ENCODE peak calls at places on chromosomes 7 and 10, in four cellular contexts. One of them, this sample, is unnamed. For H3K9me3 and H3K4me1, the result is how much of the 10 kb centered on the place peaks cover.

GRCh38 chr10:30463944-30464451 is 30.0 kb downstream of the MAP3K8 start:
- DNase-seq in neuronal stem cell: no peak
- DNase-seq in left ventricle myocardium inferior: no peak
- DNase-seq in PC-3: peak
- DNase-seq in this sample: no peak

GRCh38 chr10:119205926-119206602 is 1.3 kb upstream of the GRK5 start:
- DNase-seq in neuronal stem cell: no peak
- DNase-seq in left ventricle myocardium inferior: peak
- DNase-seq in PC-3: peak
- DNase-seq in this sample: peak

GRCh38 chr7:134553976-134554375 is 5.1 kb downstream of the AKR1B15 start:
- DNase-seq in neuronal stem cell: no peak
- DNase-seq in left ventricle myocardium inferior: no peak
- DNase-seq in PC-3: peak
- DNase-seq in this sample: no peak

GRCh38 chr7:127189074-127189473 is 63.7 kb downstream of the GRM8 start:
- DNase-seq in neuronal stem cell: no peak
- DNase-seq in left ventricle myocardium inferior: no peak
- DNase-seq in PC-3: peak
- DNase-seq in this sample: no peak

GRCh38 chr7:15821484-15822122 is 135.1 kb upstream of the MEOX2 start:
- DNase-seq in neuronal stem cell: no peak
- DNase-seq in left ventricle myocardium inferior: no peak
- DNase-seq in PC-3: no peak
- DNase-seq in this sample: no peak

GRCh38 chr10:79299397-79300370 is 47.6 kb upstream of the PPIF start:
- DNase-seq in neuronal stem cell: no peak
- DNase-seq in left ventricle myocardium inferior: no peak
- DNase-seq in PC-3: peak
- DNase-seq in this sample: no peak

GRCh38 chr10:110967009-110967630 is 47.7 kb downstream of the SHOC2 start:
- DNase-seq in neuronal stem cell: no peak
- DNase-seq in left ventricle myocardium inferior: no peak
- DNase-seq in PC-3: no peak
- DNase-seq in this sample: no peak

GRCh38 chr10:123266981-123267380 is 112.8 kb downstream of the BUB3 start:
- DNase-seq in neuronal stem cell: no peak
- DNase-seq in left ventricle myocardium inferior: no peak
- DNase-seq in PC-3: peak
- DNase-seq in this sample: no peak

GRCh38 chr7:2444476-2444875 is 31.7 kb downstream of the GRIFIN start:
- DNase-seq in neuronal stem cell: no peak
- DNase-seq in left ventricle myocardium inferior: peak
- DNase-seq in PC-3: no peak
- DNase-seq in this sample: no peak

GRCh38 chr7:18475488-18475887 is 20.1 kb upstream of the HDAC9 start:
- DNase-seq in neuronal stem cell: no peak
- DNase-seq in left ventricle myocardium inferior: no peak
- DNase-seq in PC-3: no peak
- DNase-seq in this sample: no peak

GRCh38 chr10:33529234-33529633 is 194.8 kb upstream of the NRP1 start:
- DNase-seq in neuronal stem cell: no peak
- DNase-seq in left ventricle myocardium inferior: no peak
- DNase-seq in PC-3: no peak
- DNase-seq in this sample: no peak

GRCh38 chr7:141208539-141208938 is 134.7 kb downstream of the TMEM178B start:
- DNase-seq in neuronal stem cell: no peak
- DNase-seq in left ventricle myocardium inferior: no peak
- DNase-seq in PC-3: no peak
- DNase-seq in this sample: no peak

GRCh38 chr7:79471283-79471682 is 17.8 kb upstream of the MAGI2 start:
- DNase-seq in neuronal stem cell: no peak
- DNase-seq in left ventricle myocardium inferior: no peak
- DNase-seq in PC-3: peak
- DNase-seq in this sample: no peak

GRCh38 chr7:87354749-87355148 is 9.3 kb downstream of the CROT start:
- DNase-seq in neuronal stem cell: peak
- DNase-seq in left ventricle myocardium inferior: no peak
- DNase-seq in PC-3: peak
- DNase-seq in this sample: no peak

GRCh38 chr10:43815486-43815885 is 166.8 kb upstream of the ZNF32 start:
- DNase-seq in neuronal stem cell: no peak
- DNase-seq in left ventricle myocardium inferior: no peak
- DNase-seq in PC-3: no peak
- DNase-seq in this sample: no peak

GRCh38 chr7:107035446-107035845 is 9.1 kb upstream of the PRKAR2B start:
- DNase-seq in neuronal stem cell: no peak
- DNase-seq in left ventricle myocardium inferior: no peak
- DNase-seq in PC-3: peak
- DNase-seq in this sample: no peak

GRCh38 chr7:44240983-44241510 is 40.3 kb downstream of the YKT6 start:
- DNase-seq in neuronal stem cell: peak
- DNase-seq in left ventricle myocardium inferior: peak
- DNase-seq in PC-3: peak
- DNase-seq in this sample: peak

GRCh38 chr7:131486346-131486745 is 70.1 kb downstream of the PODXL start:
- DNase-seq in neuronal stem cell: no peak
- DNase-seq in left ventricle myocardium inferior: no peak
- DNase-seq in PC-3: no peak
- DNase-seq in this sample: no peak

GRCh38 chr10:34966440-34966839 is 123.7 kb downstream of the CUL2 start:
- DNase-seq in neuronal stem cell: no peak
- DNase-seq in left ventricle myocardium inferior: no peak
- DNase-seq in PC-3: peak
- DNase-seq in this sample: no peak

GRCh38 chr7:125218076-125218475 is 288.5 kb upstream of the POT1 start:
- DNase-seq in neuronal stem cell: no peak
- DNase-seq in left ventricle myocardium inferior: no peak
- DNase-seq in PC-3: no peak
- DNase-seq in this sample: no peak

GRCh38 chr7:7843972-7844371 is 124.6 kb upstream of the GLCCI1 start:
- DNase-seq in neuronal stem cell: no peak
- DNase-seq in left ventricle myocardium inferior: no peak
- DNase-seq in PC-3: no peak
- DNase-seq in this sample: no peak

GRCh38 chr7:153886506-153887391 is 165.4 kb upstream of the DPP6 start:
- DNase-seq in neuronal stem cell: peak
- DNase-seq in left ventricle myocardium inferior: no peak
- DNase-seq in PC-3: no peak
- DNase-seq in this sample: no peak

GRCh38 chr7:158260567-158261361 is 326.9 kb downstream of the PTPRN2 start:
- DNase-seq in neuronal stem cell: no peak
- DNase-seq in left ventricle myocardium inferior: no peak
- DNase-seq in PC-3: no peak
- DNase-seq in this sample: no peak

GRCh38 chr7:158263110-158263963 is 324.3 kb downstream of the PTPRN2 start:
- DNase-seq in neuronal stem cell: no peak
- DNase-seq in left ventricle myocardium inferior: no peak
- DNase-seq in PC-3: no peak
- DNase-seq in this sample: no peak

GRCh38 chr7:158259671-158260423 is 327.8 kb downstream of the PTPRN2 start:
- DNase-seq in neuronal stem cell: no peak
- DNase-seq in left ventricle myocardium inferior: no peak
- DNase-seq in PC-3: no peak
- DNase-seq in this sample: no peak

GRCh38 chr7:158262284-158263109 is 325.1 kb downstream of the PTPRN2 start:
- DNase-seq in neuronal stem cell: no peak
- DNase-seq in left ventricle myocardium inferior: no peak
- DNase-seq in PC-3: no peak
- DNase-seq in this sample: no peak

GRCh38 chr7:158261362-158262235 is 326.0 kb downstream of the PTPRN2 start:
- DNase-seq in neuronal stem cell: no peak
- DNase-seq in left ventricle myocardium inferior: no peak
- DNase-seq in PC-3: no peak
- DNase-seq in this sample: no peak
- H3K9me3 ChIP-seq in neuronal stem cell: under half
- H3K9me3 ChIP-seq in left ventricle myocardium inferior: under half
- H3K9me3 ChIP-seq in PC-3: under half
- H3K9me3 ChIP-seq in this sample: under half

GRCh38 chr10:129523723-129524316 is 56.8 kb downstream of the MGMT start:
- DNase-seq in neuronal stem cell: no peak
- DNase-seq in left ventricle myocardium inferior: no peak
- DNase-seq in PC-3: no peak
- DNase-seq in this sample: no peak
- H3K4me1 ChIP-seq in neuronal stem cell: under half
- H3K4me1 ChIP-seq in left ventricle myocardium inferior: under half
- H3K4me1 ChIP-seq in PC-3: under half
- H3K4me1 ChIP-seq in this sample: under half

DNA sequence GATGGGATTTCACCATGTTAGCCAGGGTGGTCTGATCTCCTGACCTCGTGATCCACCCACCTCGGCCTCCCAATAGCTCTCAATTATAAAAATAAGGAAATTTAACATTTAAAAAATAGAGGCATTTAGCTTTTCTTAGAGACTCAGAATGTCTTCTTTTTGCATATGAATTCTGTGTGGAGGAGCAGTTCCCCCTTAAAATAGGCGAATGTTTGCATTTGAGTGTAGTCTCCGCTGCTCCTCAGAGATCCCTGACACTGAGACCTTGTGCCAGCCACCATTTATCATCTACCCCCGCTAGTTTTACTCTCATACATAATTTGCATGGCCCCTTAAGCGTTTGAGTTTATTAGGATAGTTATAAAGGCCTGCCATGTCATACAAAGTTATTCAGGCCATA is 461.9 kb downstream of the SORCS3 start:
- DNase-seq in neuronal stem cell: no peak
- DNase-seq in left ventricle myocardium inferior: no peak
- DNase-seq in PC-3: no peak
- DNase-seq in this sample: no peak
- H3K9me3 ChIP-seq in neuronal stem cell: under half
- H3K9me3 ChIP-seq in left ventricle myocardium inferior: under half
- H3K9me3 ChIP-seq in PC-3: under half
- H3K9me3 ChIP-seq in this sample: under half

GRCh38 chr10:132637477-132638129 is 100.0 kb downstream of the INPP5A start:
- DNase-seq in neuronal stem cell: peak
- DNase-seq in left ventricle myocardium inferior: peak
- DNase-seq in PC-3: peak
- DNase-seq in this sample: no peak
- H3K4me1 ChIP-seq in neuronal stem cell: under half
- H3K4me1 ChIP-seq in left ventricle myocardium inferior: half or more
- H3K4me1 ChIP-seq in PC-3: under half
- H3K4me1 ChIP-seq in this sample: under half

GRCh38 chr7:27617651-27618381 is 44.9 kb downstream of the HIBADH start:
- DNase-seq in neuronal stem cell: no peak
- DNase-seq in left ventricle myocardium inferior: no peak
- DNase-seq in PC-3: no peak
- DNase-seq in this sample: no peak
- H3K9me3 ChIP-seq in neuronal stem cell: under half
- H3K9me3 ChIP-seq in left ventricle myocardium inferior: under half
- H3K9me3 ChIP-seq in PC-3: under half
- H3K9me3 ChIP-seq in this sample: under half

GRCh38 chr10:124562425-124563060 is 100.9 kb downstream of the LHPP start:
- DNase-seq in neuronal stem cell: no peak
- DNase-seq in left ventricle myocardium inferior: no peak
- DNase-seq in PC-3: peak
- DNase-seq in this sample: no peak
- H3K4me1 ChIP-seq in neuronal stem cell: under half
- H3K4me1 ChIP-seq in left ventricle myocardium inferior: half or more
- H3K4me1 ChIP-seq in PC-3: under half
- H3K4me1 ChIP-seq in this sample: under half